ENCODE peak calls at places on chromosomes 16 and 17, in four cellular contexts. W, O, A and X are unnamed samples.

GRCh38 chr16:70573451-70574121 is 50.0 kb downstream of the SF3B3 start:
- DNase-seq in W (no peak), O (no peak), A (no peak), X (peak; percentile 99)

GRCh38 chr17:6163632-6164319 is 93.6 kb downstream of the WSCD1 start:
- DNase-seq in W (no peak), O (no peak), A (no peak), X (peak; percentile 32)

GRCh38 chr17:45096141-45096540 is 35.0 kb downstream of the NMT1 start:
- DNase-seq in W (no peak), O (no peak), A (peak; percentile 13), X (peak; percentile 49)

GRCh38 chr16:47063011-47063724 is 80.6 kb downstream of the NETO2 start:
- DNase-seq in W (no peak), O (no peak), A (no peak), X (no peak)

GRCh38 chr16:21704266-21704665 is 40.5 kb downstream of the OTOA start:
- DNase-seq in W (no peak), O (no peak), A (no peak), X (no peak)

GRCh38 chr17:32310927-32311568 is 30.9 kb downstream of the C17orf75 start:
- DNase-seq in W (no peak), O (no peak), A (no peak), X (no peak)

GRCh38 chr16:86934581-86935322 is 356.4 kb downstream of the FOXL1 start:
- DNase-seq in W (no peak), O (no peak), A (no peak), X (peak; percentile 26)

GRCh38 chr17:80151333-80151732 is 4.4 kb upstream of the EIF4A3 start:
- DNase-seq in W (no peak), O (no peak), A (no peak), X (no peak)

GRCh38 chr17:9024497-9024896 is 3.2 kb downstream of the NTN1 start:
- DNase-seq in W (no peak), O (no peak), A (no peak), X (no peak)

GRCh38 chr17:47225436-47225858 is 16.3 kb downstream of the MYL4 start:
- DNase-seq in W (no peak), O (peak; percentile 82), A (peak; percentile 58), X (peak; percentile 98)

GRCh38 chr16:64534180-64534780 is 587.6 kb downstream of the CDH11 start:
- DNase-seq in W (no peak), O (no peak), A (no peak), X (no peak)

GRCh38 chr17:66422181-66422580 is 119.8 kb downstream of the PRKCA start:
- DNase-seq in W (no peak), O (no peak), A (no peak), X (no peak)

GRCh38 chr16:491225-491919 is 36.1 kb upstream of the CAPN15 start:
- DNase-seq in W (no peak), O (no peak), A (no peak), X (no peak)

GRCh38 chr16:2895813-2896212 is 12.8 kb downstream of the FLYWCH2 start:
- DNase-seq in W (no peak), O (no peak), A (no peak), X (no peak)

GRCh38 chr16:84608281-84608680 is 9.6 kb downstream of the COTL1 start:
- DNase-seq in W (no peak), O (no peak), A (no peak), X (no peak)

GRCh38 chr16:84607061-84607460 is 10.8 kb downstream of the COTL1 start:
- DNase-seq in W (no peak), O (no peak), A (no peak), X (no peak)

GRCh38 chr16:84606081-84606875 is 11.6 kb downstream of the COTL1 start:
- DNase-seq in W (no peak), O (no peak), A (no peak), X (no peak)

GRCh38 chr16:84605339-84605848 is 12.5 kb downstream of the COTL1 start:
- DNase-seq in W (no peak), O (no peak), A (no peak), X (no peak)

DNA sequence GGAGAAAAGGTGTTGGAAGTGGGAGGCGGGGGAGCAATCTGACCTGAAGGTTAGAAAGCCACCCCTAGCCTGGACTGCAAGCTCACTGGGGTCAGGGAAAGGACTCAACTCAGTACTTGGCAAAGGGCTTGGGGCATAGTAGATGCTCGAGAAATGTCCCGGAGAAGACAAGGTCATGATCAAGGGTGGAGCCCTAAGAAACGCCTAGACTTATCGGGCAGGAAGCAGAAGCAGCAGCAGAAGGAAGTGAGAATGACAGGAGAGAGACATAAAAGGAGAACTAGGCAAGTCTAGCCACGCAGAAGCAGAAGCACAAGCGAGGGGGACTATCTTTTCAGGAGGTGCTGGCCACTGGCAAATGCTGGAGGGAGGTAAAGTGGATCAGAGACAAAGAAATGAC is 10.2 kb downstream of the COTL1 start:
- DNase-seq in W (no peak), O (no peak), A (no peak), X (no peak)
- TF ChIP-seq POLR2AphosphoS5 in W (no peak), O (no peak), A (no peak), X (no peak)

GRCh38 chr16:69186642-69187386 is at the start of gene SNTB2:
- DNase-seq in W (peak; percentile 95), O (peak; percentile 95), A (peak; percentile 70), X (peak; percentile 87)
- TF ChIP-seq POLR2AphosphoS5 in W (peak; percentile 94), O (peak; percentile 74), A (peak; percentile 88), X (peak; percentile 97)

GRCh38 chr17:35856603-35857002 is 12.1 kb downstream of the HEATR9 start:
- DNase-seq in W (no peak), O (no peak), A (no peak), X (no peak)

DNA sequence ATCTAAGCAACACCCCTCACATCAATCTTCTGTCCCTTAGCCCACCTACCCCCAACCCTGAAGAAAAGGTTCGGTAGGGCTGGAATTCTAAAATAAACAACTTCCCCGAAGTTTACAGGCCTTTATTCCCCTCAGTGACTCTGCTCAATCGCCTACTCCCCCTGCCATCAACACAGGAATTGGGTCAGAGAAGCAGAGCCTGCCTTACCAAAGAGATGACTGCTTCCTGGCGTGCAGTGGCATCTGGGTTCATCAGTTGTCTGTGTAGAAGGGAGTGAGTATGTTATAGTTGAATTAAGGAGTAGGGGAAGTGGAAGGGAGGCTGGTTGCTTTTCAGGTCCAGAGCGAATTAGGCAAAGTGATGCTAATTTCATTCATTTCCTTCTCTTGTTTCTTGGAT is 12.7 kb downstream of the HEATR9 start:
- DNase-seq in W (no peak), O (no peak), A (no peak), X (no peak)
- TF ChIP-seq POLR2AphosphoS5 in W (no peak), O (no peak), A (no peak), X (no peak)

DNA sequence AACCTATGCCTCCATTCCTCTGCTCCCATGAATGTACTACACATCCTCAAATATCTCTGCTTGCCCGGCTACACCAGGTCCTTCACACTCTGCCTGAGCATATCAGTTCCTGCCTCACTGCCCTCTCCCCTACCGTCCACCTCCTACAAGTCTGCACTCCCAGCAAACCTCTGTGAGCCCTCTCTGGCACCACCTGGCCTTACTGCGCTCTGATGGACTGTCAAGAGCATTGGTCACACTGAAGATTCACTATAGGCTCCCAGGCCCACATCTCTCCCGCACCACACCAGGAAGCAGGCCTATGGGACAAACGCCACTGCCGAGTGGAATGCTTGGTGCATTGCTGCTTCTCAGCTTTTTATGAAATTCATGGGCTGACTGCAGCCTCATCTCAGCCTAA is 8.9 kb downstream of the GINS2 start:
- DNase-seq in W (no peak), O (no peak), A (no peak), X (no peak)
- TF ChIP-seq POLR2AphosphoS5 in W (no peak), O (no peak), A (no peak), X (no peak)

GRCh38 chr17:10058924-10059683 is 139.3 kb downstream of the GAS7 start:
- DNase-seq in W (no peak), O (no peak), A (no peak), X (no peak)
- TF ChIP-seq POLR2AphosphoS5 in W (no peak), O (no peak), A (no peak), X (no peak)

GRCh38 chr17:16589097-16589969 is 20.3 kb upstream of the ZNF287 start:
- DNase-seq in W (peak; percentile 98), O (peak; percentile 94), A (peak; percentile 64), X (peak; percentile 87)

GRCh38 chr17:16583781-16584180 is 14.8 kb upstream of the ZNF287 start:
- DNase-seq in W (no peak), O (no peak), A (no peak), X (no peak)

GRCh38 chr17:16585796-16586195 is 16.8 kb upstream of the ZNF287 start:
- DNase-seq in W (no peak), O (no peak), A (no peak), X (no peak)

DNA sequence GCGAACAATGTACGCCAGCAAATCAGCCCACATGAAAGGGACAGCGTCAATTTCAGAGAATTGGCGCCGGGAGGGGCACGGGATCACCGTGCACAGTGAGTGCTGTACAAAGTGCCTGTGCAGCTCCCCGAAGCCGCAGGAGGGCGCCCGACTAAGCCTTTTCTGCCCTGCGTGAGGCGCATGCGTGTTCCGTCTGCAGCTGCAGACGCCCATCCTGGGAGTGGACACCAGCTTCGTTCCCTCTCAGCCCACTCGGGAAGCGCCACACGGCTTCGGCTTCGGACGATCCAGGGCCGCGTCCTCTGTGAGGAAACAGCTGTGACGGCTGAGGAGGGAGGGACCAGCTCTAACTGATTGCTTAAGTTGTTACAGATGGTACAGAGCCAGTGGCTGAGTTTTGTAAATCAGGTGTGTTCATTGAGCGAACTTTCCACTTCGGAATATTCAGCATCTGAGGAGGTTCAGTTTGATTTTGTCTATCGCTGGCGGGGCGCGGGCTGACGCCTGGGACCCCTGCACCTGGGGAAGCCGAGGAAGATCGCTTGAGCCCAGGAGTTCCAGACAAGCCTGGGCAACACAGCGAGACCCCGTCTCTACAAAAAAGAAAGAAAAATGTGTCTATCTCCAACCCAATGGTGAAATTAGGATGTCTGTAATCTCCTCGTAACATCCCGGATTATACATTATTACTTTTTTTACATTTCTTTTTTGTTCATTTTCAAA is 15.4 kb upstream of the ZNF287 start:
- DNase-seq in W (peak; percentile 96), O (peak; percentile 94), A (no peak), X (peak; percentile 89)
- TF ChIP-seq POLR2AphosphoS5 in W (no peak), O (peak; percentile 80), A (no peak), X (no peak)

GRCh38 chr16:51159864-51160263 is 8.8 kb upstream of the SALL1 start:
- DNase-seq in W (peak; percentile 40), O (no peak), A (no peak), X (no peak)

GRCh38 chr16:51159296-51159695 is 8.2 kb upstream of the SALL1 start:
- DNase-seq in W (peak; percentile 28), O (no peak), A (no peak), X (no peak)

GRCh38 chr16:51156836-51157235 is 5.8 kb upstream of the SALL1 start:
- DNase-seq in W (peak; percentile 20), O (no peak), A (no peak), X (no peak)

GRCh38 chr16:51155901-51156810 is 5.1 kb upstream of the SALL1 start:
- DNase-seq in W (peak; percentile 70), O (no peak), A (no peak), X (no peak)

DNA sequence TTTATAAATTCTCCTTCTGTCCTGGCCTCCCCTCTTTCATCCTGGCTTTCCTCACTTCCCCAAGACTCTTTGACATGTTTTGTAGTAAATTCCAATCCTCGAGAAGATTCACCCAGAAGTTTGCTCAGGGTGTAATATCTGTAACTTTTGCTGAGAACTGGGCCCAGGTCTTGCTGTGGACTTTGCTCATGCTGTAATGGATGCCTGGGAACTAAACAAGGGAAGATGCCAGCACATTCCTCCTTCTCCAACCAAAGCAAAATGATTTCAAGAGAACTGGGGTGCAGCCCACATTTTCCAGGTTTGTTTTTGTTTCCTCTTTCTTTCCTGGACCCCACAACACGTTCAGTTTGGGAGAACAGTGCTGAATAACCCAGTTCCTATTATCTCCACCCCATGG is 6.6 kb upstream of the SALL1 start:
- DNase-seq in W (peak; percentile 32), O (no peak), A (no peak), X (no peak)
- TF ChIP-seq POLR2AphosphoS5 in W (no peak), O (no peak), A (no peak), X (no peak)